ENCODE peak calls at places on chromosomes 4 and X, in seven cellular contexts. B, J, H, K, S, E and W are unnamed samples.

GRCh38 chr4:187827631-187828030 is 167.9 kb upstream of the ZFP42 start:
- DNase-seq in B (no peak), J (no peak), H (no peak), K (no peak), S (no peak), E (no peak), W (no peak)

GRCh38 chrX:38850807-38851533 is 49.7 kb downstream of the MID1IP1 start:
- DNase-seq in B (no peak), J (no peak), H (no peak), K (no peak), S (no peak), E (no peak), W (no peak)

GRCh38 chr4:152864361-152864760 is 71.8 kb upstream of the FHDC1 start:
- DNase-seq in B (no peak), J (no peak), H (no peak), K (no peak), S (no peak), E (no peak), W (no peak)

GRCh38 chrX:74178536-74178935 is 125.4 kb upstream of the ZCCHC13 start:
- DNase-seq in B (no peak), J (no peak), H (no peak), K (no peak), S (no peak), E (no peak), W (no peak)

GRCh38 chrX:53324803-53325202 is 43.4 kb upstream of the IQSEC2 start:
- DNase-seq in B (no peak), J (no peak), H (no peak), K (no peak), S (no peak), E (no peak), W (no peak)

GRCh38 chr4:52019941-52020657 is at the start of gene LRRC66:
- DNase-seq in B (no peak), J (no peak), H (no peak), K (no peak), S (no peak), E (no peak), W (no peak)

GRCh38 chr4:4609622-4610334 is 67.9 kb upstream of the STX18 start:
- DNase-seq in B (no peak), J (no peak), H (no peak), K (no peak), S (no peak), E (no peak), W (no peak)

GRCh38 chrX:152072236-152072635 is 66.1 kb downstream of the MAGEA10 start:
- DNase-seq in B (no peak), J (no peak), H (no peak), K (no peak), S (no peak), E (no peak), W (peak)

GRCh38 chr4:83771113-83771705 is 235.3 kb downstream of the GPAT3 start:
- DNase-seq in B (peak), J (no peak), H (no peak), K (peak), S (no peak), E (no peak), W (peak)

GRCh38 chr4:130131536-130131935 is 1035.6 kb downstream of the C4orf33 start:
- DNase-seq in B (no peak), J (no peak), H (no peak), K (no peak), S (no peak), E (no peak), W (no peak)

GRCh38 chr4:38092701-38093100 is 132.5 kb downstream of the PTTG2 start:
- DNase-seq in B (no peak), J (no peak), H (no peak), K (no peak), S (no peak), E (no peak), W (no peak)

GRCh38 chrX:79259073-79259689 is 108.0 kb downstream of the ITM2A start:
- DNase-seq in B (no peak), J (peak), H (peak), K (no peak), S (peak), E (no peak), W (no peak)

GRCh38 chr4:57119054-57119651 is 9.0 kb upstream of the IGFBP7 start:
- DNase-seq in B (peak), J (no peak), H (no peak), K (no peak), S (no peak), E (no peak), W (peak)

GRCh38 chr4:174254613-174255012 is 28.9 kb downstream of the FBXO8 start:
- DNase-seq in B (no peak), J (no peak), H (no peak), K (no peak), S (no peak), E (no peak), W (no peak)

GRCh38 chr4:183503497-183504063 is 1.3 kb upstream of the ING2 start:
- DNase-seq in B (no peak), J (no peak), H (no peak), K (no peak), S (no peak), E (peak), W (no peak)

GRCh38 chr4:10106421-10107039 is 10.1 kb downstream of the WDR1 start:
- DNase-seq in B (no peak), J (peak), H (peak), K (no peak), S (no peak), E (peak), W (peak)

GRCh38 chrX:113400193-113400704 is 559.6 kb upstream of the AMOT start:
- DNase-seq in B (no peak), J (no peak), H (no peak), K (no peak), S (no peak), E (no peak), W (no peak)

GRCh38 chr4:86855572-86855971 is 6.4 kb upstream of the SLC10A6 start:
- DNase-seq in B (no peak), J (no peak), H (no peak), K (no peak), S (no peak), E (no peak), W (peak)

GRCh38 chrX:27679281-27679680 is 89.1 kb downstream of the DCAF8L2 start:
- DNase-seq in B (no peak), J (no peak), H (no peak), K (no peak), S (no peak), E (no peak), W (no peak)

GRCh38 chr4:183249854-183250253 is 70.2 kb downstream of the CLDN22 start:
- DNase-seq in B (no peak), J (no peak), H (no peak), K (no peak), S (peak), E (no peak), W (peak)

GRCh38 chr4:123619895-123620294 is 223.3 kb downstream of the SPRY1 start:
- DNase-seq in B (no peak), J (no peak), H (no peak), K (no peak), S (no peak), E (no peak), W (no peak)

GRCh38 chr4:94152466-94152865 is 55.2 kb upstream of the SMARCAD1 start:
- DNase-seq in B (no peak), J (no peak), H (no peak), K (no peak), S (no peak), E (no peak), W (no peak)

GRCh38 chr4:850323-850945 is 24.5 kb upstream of the CPLX1 start:
- DNase-seq in B (no peak), J (no peak), H (no peak), K (no peak), S (no peak), E (no peak), W (no peak)

GRCh38 chrX:130623508-130623907 is 221.7 kb downstream of the RBMX2 start:
- DNase-seq in B (no peak), J (no peak), H (no peak), K (no peak), S (no peak), E (no peak), W (no peak)

GRCh38 chrX:137212078-137212632 is 178.4 kb upstream of the GPR101 start:
- DNase-seq in B (no peak), J (no peak), H (no peak), K (no peak), S (no peak), E (no peak), W (no peak)